ENCODE peak calls at places on chromosome 1, in seven cellular contexts. One of them, this sample, is unnamed.

GRCh38 chr1:58908539-58909161 is 124.8 kb upstream of the JUN start:
- DNase-seq in AG04450: no peak
- DNase-seq in brain microvascular endothelial cell: no peak
- DNase-seq in left ventricle myocardium inferior: no peak
- DNase-seq in heart right ventricle: no peak
- DNase-seq in GM23338: no peak
- DNase-seq in spleen: no peak
- DNase-seq in this sample: no peak

GRCh38 chr1:26358411-26359384 is 4.8 kb upstream of the CRYBG2 start:
- DNase-seq in AG04450: no peak
- DNase-seq in brain microvascular endothelial cell: no peak
- DNase-seq in left ventricle myocardium inferior: no peak
- DNase-seq in heart right ventricle: no peak
- DNase-seq in GM23338: peak; percentile 45
- DNase-seq in spleen: no peak
- DNase-seq in this sample: peak; percentile 55

GRCh38 chr1:212237651-212238050 is 47.6 kb upstream of the PPP2R5A start:
- DNase-seq in AG04450: no peak
- DNase-seq in brain microvascular endothelial cell: no peak
- DNase-seq in left ventricle myocardium inferior: no peak
- DNase-seq in heart right ventricle: no peak
- DNase-seq in GM23338: no peak
- DNase-seq in spleen: no peak
- DNase-seq in this sample: no peak

GRCh38 chr1:209207701-209208286 is 375.7 kb upstream of the CAMK1G start:
- DNase-seq in AG04450: peak; percentile 15
- DNase-seq in brain microvascular endothelial cell: peak; percentile 66
- DNase-seq in left ventricle myocardium inferior: peak; percentile 55
- DNase-seq in heart right ventricle: peak; percentile 62
- DNase-seq in GM23338: peak; percentile 91
- DNase-seq in spleen: peak; percentile 77
- DNase-seq in this sample: no peak

GRCh38 chr1:32925360-32926142 is 24.4 kb upstream of the TMEM54 start:
- DNase-seq in AG04450: no peak
- DNase-seq in brain microvascular endothelial cell: no peak
- DNase-seq in left ventricle myocardium inferior: no peak
- DNase-seq in heart right ventricle: no peak
- DNase-seq in GM23338: peak; percentile 71
- DNase-seq in spleen: no peak
- DNase-seq in this sample: no peak

GRCh38 chr1:33339413-33339812 is 18.5 kb upstream of the A3GALT2 start:
- DNase-seq in AG04450: no peak
- DNase-seq in brain microvascular endothelial cell: no peak
- DNase-seq in left ventricle myocardium inferior: no peak
- DNase-seq in heart right ventricle: no peak
- DNase-seq in GM23338: no peak
- DNase-seq in spleen: no peak
- DNase-seq in this sample: no peak

GRCh38 chr1:966603-967295 is 467 bp downstream of the PLEKHN1 start:
- DNase-seq in AG04450: no peak
- DNase-seq in brain microvascular endothelial cell: peak; percentile 49
- DNase-seq in left ventricle myocardium inferior: no peak
- DNase-seq in heart right ventricle: peak; percentile 71
- DNase-seq in GM23338: peak; percentile 77
- DNase-seq in spleen: peak; percentile 94
- DNase-seq in this sample: peak; percentile 75

GRCh38 chr1:91555074-91555730 is 54.6 kb downstream of the CDC7 start:
- DNase-seq in AG04450: no peak
- DNase-seq in brain microvascular endothelial cell: no peak
- DNase-seq in left ventricle myocardium inferior: no peak
- DNase-seq in heart right ventricle: no peak
- DNase-seq in GM23338: peak; percentile 57
- DNase-seq in spleen: no peak
- DNase-seq in this sample: no peak

GRCh38 chr1:110483308-110483685 is 32.3 kb downstream of the PROK1 start:
- DNase-seq in AG04450: no peak
- DNase-seq in brain microvascular endothelial cell: no peak
- DNase-seq in left ventricle myocardium inferior: no peak
- DNase-seq in heart right ventricle: no peak
- DNase-seq in GM23338: no peak
- DNase-seq in spleen: no peak
- DNase-seq in this sample: no peak

GRCh38 chr1:94529416-94529815 is 12.1 kb downstream of the F3 start:
- DNase-seq in AG04450: no peak
- DNase-seq in brain microvascular endothelial cell: no peak
- DNase-seq in left ventricle myocardium inferior: no peak
- DNase-seq in heart right ventricle: no peak
- DNase-seq in GM23338: no peak
- DNase-seq in spleen: no peak
- DNase-seq in this sample: no peak

GRCh38 chr1:8681317-8681650 is 136.2 kb downstream of the RERE start:
- DNase-seq in AG04450: no peak
- DNase-seq in brain microvascular endothelial cell: no peak
- DNase-seq in left ventricle myocardium inferior: no peak
- DNase-seq in heart right ventricle: no peak
- DNase-seq in GM23338: no peak
- DNase-seq in spleen: no peak
- DNase-seq in this sample: no peak

GRCh38 chr1:247747616-247748015 is 325 bp downstream of the OR14A2 start:
- DNase-seq in AG04450: no peak
- DNase-seq in brain microvascular endothelial cell: no peak
- DNase-seq in left ventricle myocardium inferior: no peak
- DNase-seq in heart right ventricle: no peak
- DNase-seq in GM23338: no peak
- DNase-seq in spleen: no peak
- DNase-seq in this sample: no peak

GRCh38 chr1:27616441-27616840 is 12.5 kb upstream of the AHDC1 start:
- DNase-seq in AG04450: no peak
- DNase-seq in brain microvascular endothelial cell: no peak
- DNase-seq in left ventricle myocardium inferior: no peak
- DNase-seq in heart right ventricle: no peak
- DNase-seq in GM23338: peak; percentile 63
- DNase-seq in spleen: no peak
- DNase-seq in this sample: no peak

GRCh38 chr1:99472893-99473292 is 173.0 kb upstream of the PALMD start:
- DNase-seq in AG04450: no peak
- DNase-seq in brain microvascular endothelial cell: no peak
- DNase-seq in left ventricle myocardium inferior: no peak
- DNase-seq in heart right ventricle: no peak
- DNase-seq in GM23338: no peak
- DNase-seq in spleen: no peak
- DNase-seq in this sample: no peak

GRCh38 chr1:46072975-46073374 is 59.5 kb downstream of the PIK3R3 start:
- DNase-seq in AG04450: no peak
- DNase-seq in brain microvascular endothelial cell: no peak
- DNase-seq in left ventricle myocardium inferior: no peak
- DNase-seq in heart right ventricle: no peak
- DNase-seq in GM23338: no peak
- DNase-seq in spleen: no peak
- DNase-seq in this sample: no peak

GRCh38 chr1:119008483-119009299 is 20.5 kb upstream of the TBX15 start:
- DNase-seq in AG04450: peak; percentile 11
- DNase-seq in brain microvascular endothelial cell: peak; percentile 85
- DNase-seq in left ventricle myocardium inferior: no peak
- DNase-seq in heart right ventricle: no peak
- DNase-seq in GM23338: peak; percentile 79
- DNase-seq in spleen: no peak
- DNase-seq in this sample: no peak

GRCh38 chr1:31663622-31664452 is 19.2 kb upstream of the PEF1 start:
- DNase-seq in AG04450: no peak
- DNase-seq in brain microvascular endothelial cell: peak; percentile 25
- DNase-seq in left ventricle myocardium inferior: peak; percentile 58
- DNase-seq in heart right ventricle: peak; percentile 69
- DNase-seq in GM23338: peak; percentile 82
- DNase-seq in spleen: peak; percentile 83
- DNase-seq in this sample: peak; percentile 41

GRCh38 chr1:38133781-38134180 is 87.2 kb upstream of the POU3F1 start:
- DNase-seq in AG04450: no peak
- DNase-seq in brain microvascular endothelial cell: no peak
- DNase-seq in left ventricle myocardium inferior: no peak
- DNase-seq in heart right ventricle: no peak
- DNase-seq in GM23338: no peak
- DNase-seq in spleen: no peak
- DNase-seq in this sample: no peak

GRCh38 chr1:54371936-54372385 is 34.2 kb downstream of the SSBP3 start:
- DNase-seq in AG04450: no peak
- DNase-seq in brain microvascular endothelial cell: no peak
- DNase-seq in left ventricle myocardium inferior: no peak
- DNase-seq in heart right ventricle: no peak
- DNase-seq in GM23338: no peak
- DNase-seq in spleen: no peak
- DNase-seq in this sample: no peak

GRCh38 chr1:39061951-39062350 is 35.8 kb downstream of the NDUFS5 start:
- DNase-seq in AG04450: no peak
- DNase-seq in brain microvascular endothelial cell: no peak
- DNase-seq in left ventricle myocardium inferior: no peak
- DNase-seq in heart right ventricle: no peak
- DNase-seq in GM23338: no peak
- DNase-seq in spleen: no peak
- DNase-seq in this sample: no peak

GRCh38 chr1:147169171-147169570 is 3.1 kb downstream of the PRKAB2 start:
- DNase-seq in AG04450: no peak
- DNase-seq in brain microvascular endothelial cell: no peak
- DNase-seq in left ventricle myocardium inferior: no peak
- DNase-seq in heart right ventricle: no peak
- DNase-seq in GM23338: peak; percentile 6
- DNase-seq in spleen: no peak
- DNase-seq in this sample: no peak

GRCh38 chr1:30809514-30810263 is 52.1 kb upstream of the LAPTM5 start:
- DNase-seq in AG04450: peak; percentile 71
- DNase-seq in brain microvascular endothelial cell: peak; percentile 86
- DNase-seq in left ventricle myocardium inferior: no peak
- DNase-seq in heart right ventricle: no peak
- DNase-seq in GM23338: no peak
- DNase-seq in spleen: no peak
- DNase-seq in this sample: no peak

GRCh38 chr1:107298526-107298925 is 157.7 kb downstream of the NTNG1 start:
- DNase-seq in AG04450: no peak
- DNase-seq in brain microvascular endothelial cell: no peak
- DNase-seq in left ventricle myocardium inferior: no peak
- DNase-seq in heart right ventricle: no peak
- DNase-seq in GM23338: no peak
- DNase-seq in spleen: no peak
- DNase-seq in this sample: no peak

DNA sequence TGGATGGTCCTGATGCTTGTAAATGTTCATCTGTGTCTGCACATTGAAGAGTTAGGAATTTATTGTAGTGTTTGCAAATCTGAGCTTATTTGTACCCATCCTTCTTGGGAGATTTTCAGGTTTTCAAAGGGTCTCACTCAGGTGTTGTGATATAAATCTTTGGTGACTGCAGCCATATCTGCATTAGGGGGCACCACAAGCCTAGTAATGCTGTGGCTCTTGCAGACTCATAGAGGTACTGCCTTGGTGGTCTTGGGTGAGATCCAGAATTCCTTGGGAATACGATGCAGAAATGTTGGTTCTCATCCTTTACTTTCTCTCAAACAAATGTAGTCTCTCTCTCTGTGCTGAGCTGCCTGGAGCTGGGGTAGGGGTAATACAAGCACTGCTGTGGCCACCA is 405.9 kb downstream of the TTLL7 start:
- DNase-seq in AG04450: no peak
- DNase-seq in brain microvascular endothelial cell: no peak
- DNase-seq in left ventricle myocardium inferior: no peak
- DNase-seq in heart right ventricle: no peak
- DNase-seq in GM23338: peak; percentile 62
- DNase-seq in spleen: no peak
- DNase-seq in this sample: no peak
- TF ChIP-seq CTCF in AG04450: no peak
- TF ChIP-seq CTCF in brain microvascular endothelial cell: no peak
- TF ChIP-seq CTCF in left ventricle myocardium inferior: no peak
- TF ChIP-seq CTCF in heart right ventricle: no peak
- TF ChIP-seq CTCF in GM23338: peak; percentile 83
- TF ChIP-seq CTCF in spleen: no peak
- TF ChIP-seq CTCF in this sample: no peak

GRCh38 chr1:16905112-16905855 is 9.5 kb downstream of the RNU1-2 start:
- DNase-seq in AG04450: peak; percentile 88
- DNase-seq in brain microvascular endothelial cell: peak; percentile 56
- DNase-seq in left ventricle myocardium inferior: no peak
- DNase-seq in heart right ventricle: no peak
- DNase-seq in GM23338: peak; percentile 80
- DNase-seq in spleen: no peak
- DNase-seq in this sample: no peak

GRCh38 chr1:16903458-16903796 is 7.6 kb downstream of the RNU1-2 start:
- DNase-seq in AG04450: no peak
- DNase-seq in brain microvascular endothelial cell: no peak
- DNase-seq in left ventricle myocardium inferior: no peak
- DNase-seq in heart right ventricle: no peak
- DNase-seq in GM23338: no peak
- DNase-seq in spleen: no peak
- DNase-seq in this sample: no peak

GRCh38 chr1:16900771-16901170 is 5.0 kb downstream of the RNU1-2 start:
- DNase-seq in AG04450: no peak
- DNase-seq in brain microvascular endothelial cell: no peak
- DNase-seq in left ventricle myocardium inferior: no peak
- DNase-seq in heart right ventricle: no peak
- DNase-seq in GM23338: no peak
- DNase-seq in spleen: no peak
- DNase-seq in this sample: no peak

GRCh38 chr1:16904560-16905111 is 8.9 kb downstream of the RNU1-2 start:
- DNase-seq in AG04450: peak; percentile 97
- DNase-seq in brain microvascular endothelial cell: peak; percentile 100
- DNase-seq in left ventricle myocardium inferior: peak; percentile 97
- DNase-seq in heart right ventricle: peak; percentile 99
- DNase-seq in GM23338: peak; percentile 100
- DNase-seq in spleen: peak; percentile 100
- DNase-seq in this sample: peak; percentile 98

DNA sequence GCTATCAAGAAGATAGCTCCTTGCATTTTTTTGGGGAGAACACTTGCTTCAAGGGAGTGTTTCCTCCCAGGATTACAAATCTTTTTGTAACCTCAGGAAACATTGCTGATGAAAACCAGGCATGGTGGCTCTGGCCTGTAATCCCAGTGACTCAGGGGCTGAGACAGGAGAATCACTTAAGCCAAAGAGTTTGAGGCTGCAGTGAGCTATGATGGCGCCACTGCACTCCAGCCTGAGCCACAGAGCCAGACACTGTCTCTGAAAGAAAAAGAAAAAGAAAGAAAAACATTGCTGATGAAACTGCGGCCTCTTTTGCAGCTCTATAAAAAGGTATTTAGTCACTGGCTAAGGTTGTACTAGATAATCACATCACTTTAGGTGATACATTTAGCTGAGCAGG is 7.3 kb downstream of the RNU1-2 start:
- DNase-seq in AG04450: no peak
- DNase-seq in brain microvascular endothelial cell: peak; percentile 79
- DNase-seq in left ventricle myocardium inferior: no peak
- DNase-seq in heart right ventricle: no peak
- DNase-seq in GM23338: no peak
- DNase-seq in spleen: no peak
- DNase-seq in this sample: no peak
- H3K4me3 ChIP-seq in AG04450: no peak overlapping the region
- H3K4me3 ChIP-seq in brain microvascular endothelial cell: no peak overlapping the region
- H3K4me3 ChIP-seq in left ventricle myocardium inferior: no peak overlapping the region
- H3K4me3 ChIP-seq in heart right ventricle: no peak overlapping the region
- H3K4me3 ChIP-seq in GM23338: no peak overlapping the region
- H3K4me3 ChIP-seq in spleen: no peak overlapping the region
- H3K4me3 ChIP-seq in this sample: peak overlapping the region; percentile 50

GRCh38 chr1:227136210-227136609 is 182.1 kb downstream of the CDC42BPA start:
- DNase-seq in AG04450: no peak
- DNase-seq in brain microvascular endothelial cell: peak; percentile 24
- DNase-seq in left ventricle myocardium inferior: no peak
- DNase-seq in heart right ventricle: no peak
- DNase-seq in GM23338: no peak
- DNase-seq in spleen: no peak
- DNase-seq in this sample: no peak
- H3K27ac ChIP-seq in AG04450: no peak overlapping the region
- H3K27ac ChIP-seq in brain microvascular endothelial cell: peak overlapping the region; percentile 14
- H3K27ac ChIP-seq in left ventricle myocardium inferior: no peak overlapping the region
- H3K27ac ChIP-seq in heart right ventricle: no peak overlapping the region
- H3K27ac ChIP-seq in GM23338: no peak overlapping the region
- H3K27ac ChIP-seq in spleen: no peak overlapping the region
- H3K27ac ChIP-seq in this sample: no peak overlapping the region

GRCh38 chr1:11594222-11594621 is 60.0 kb downstream of the FBXO2 start:
- DNase-seq in AG04450: no peak
- DNase-seq in brain microvascular endothelial cell: peak; percentile 43
- DNase-seq in left ventricle myocardium inferior: no peak
- DNase-seq in heart right ventricle: no peak
- DNase-seq in GM23338: peak; percentile 89
- DNase-seq in spleen: no peak
- DNase-seq in this sample: no peak
- TF ChIP-seq CTCF in AG04450: peak; percentile 8
- TF ChIP-seq CTCF in brain microvascular endothelial cell: peak; percentile 45
- TF ChIP-seq CTCF in left ventricle myocardium inferior: no peak
- TF ChIP-seq CTCF in heart right ventricle: no peak
- TF ChIP-seq CTCF in GM23338: peak; percentile 74
- TF ChIP-seq CTCF in spleen: no peak
- TF ChIP-seq CTCF in this sample: no peak

This sample was measured in CD8-positive, alpha-beta T cell.